ENCODE peak calls at places on chromosomes 13 and 19, in nine cellular contexts. One of them, this sample, is unnamed. For H3K4me1 and H3K27me3, the result is how much of the 10 kb centered on the place peaks cover.

GRCh38 chr13:51838235-51838846 is 6.6 kb downstream of the TMEM272 start:
- DNase-seq in transverse colon: no peak
- DNase-seq in sigmoid colon: no peak
- DNase-seq in effector memory CD4-positive, alpha-beta T cell: no peak
- DNase-seq in hepatocyte: no peak
- DNase-seq in upper lobe of right lung: no peak
- DNase-seq in CD4-positive, CD25-positive, alpha-beta regulatory T cell: no peak
- DNase-seq in spleen: no peak
- DNase-seq in mesendoderm: no peak
- DNase-seq in this sample: no peak

GRCh38 chr13:24511019-24511823 is 1.4 kb downstream of the PARP4 start:
- DNase-seq in transverse colon: peak
- DNase-seq in sigmoid colon: no peak
- DNase-seq in effector memory CD4-positive, alpha-beta T cell: peak
- DNase-seq in hepatocyte: peak
- DNase-seq in upper lobe of right lung: no peak
- DNase-seq in CD4-positive, CD25-positive, alpha-beta regulatory T cell: peak
- DNase-seq in spleen: peak
- DNase-seq in mesendoderm: peak
- DNase-seq in this sample: no peak

GRCh38 chr13:94007072-94007471 is 472.4 kb downstream of the DCT start:
- DNase-seq in transverse colon: no peak
- DNase-seq in sigmoid colon: no peak
- DNase-seq in effector memory CD4-positive, alpha-beta T cell: no peak
- DNase-seq in hepatocyte: no peak
- DNase-seq in upper lobe of right lung: no peak
- DNase-seq in CD4-positive, CD25-positive, alpha-beta regulatory T cell: no peak
- DNase-seq in spleen: no peak
- DNase-seq in mesendoderm: no peak
- DNase-seq in this sample: no peak

GRCh38 chr19:45575216-45575615 is 9.4 kb downstream of the OPA3 start:
- DNase-seq in transverse colon: no peak
- DNase-seq in sigmoid colon: no peak
- DNase-seq in effector memory CD4-positive, alpha-beta T cell: no peak
- DNase-seq in hepatocyte: no peak
- DNase-seq in upper lobe of right lung: no peak
- DNase-seq in CD4-positive, CD25-positive, alpha-beta regulatory T cell: no peak
- DNase-seq in spleen: no peak
- DNase-seq in mesendoderm: no peak
- DNase-seq in this sample: no peak

GRCh38 chr13:65724261-65724660 is 1505.9 kb downstream of the PCDH9 start:
- DNase-seq in transverse colon: no peak
- DNase-seq in sigmoid colon: no peak
- DNase-seq in effector memory CD4-positive, alpha-beta T cell: no peak
- DNase-seq in hepatocyte: no peak
- DNase-seq in upper lobe of right lung: no peak
- DNase-seq in CD4-positive, CD25-positive, alpha-beta regulatory T cell: no peak
- DNase-seq in spleen: no peak
- DNase-seq in mesendoderm: no peak
- DNase-seq in this sample: no peak

GRCh38 chr19:28290963-28291657 is 921.8 kb downstream of the UQCRFS1 start:
- DNase-seq in transverse colon: no peak
- DNase-seq in sigmoid colon: no peak
- DNase-seq in effector memory CD4-positive, alpha-beta T cell: no peak
- DNase-seq in hepatocyte: no peak
- DNase-seq in upper lobe of right lung: no peak
- DNase-seq in CD4-positive, CD25-positive, alpha-beta regulatory T cell: no peak
- DNase-seq in spleen: no peak
- DNase-seq in mesendoderm: peak
- DNase-seq in this sample: no peak

GRCh38 chr13:66364346-66364745 is 865.8 kb downstream of the PCDH9 start:
- DNase-seq in transverse colon: no peak
- DNase-seq in sigmoid colon: no peak
- DNase-seq in effector memory CD4-positive, alpha-beta T cell: no peak
- DNase-seq in hepatocyte: no peak
- DNase-seq in upper lobe of right lung: no peak
- DNase-seq in CD4-positive, CD25-positive, alpha-beta regulatory T cell: no peak
- DNase-seq in spleen: no peak
- DNase-seq in mesendoderm: no peak
- DNase-seq in this sample: no peak

GRCh38 chr19:47095707-47096704 is 17.6 kb downstream of the ZC3H4 start:
- DNase-seq in transverse colon: peak
- DNase-seq in sigmoid colon: no peak
- DNase-seq in effector memory CD4-positive, alpha-beta T cell: no peak
- DNase-seq in hepatocyte: peak
- DNase-seq in upper lobe of right lung: peak
- DNase-seq in CD4-positive, CD25-positive, alpha-beta regulatory T cell: no peak
- DNase-seq in spleen: no peak
- DNase-seq in mesendoderm: no peak
- DNase-seq in this sample: no peak

GRCh38 chr13:78376033-78376432 is 227.3 kb downstream of the POU4F1 start:
- DNase-seq in transverse colon: no peak
- DNase-seq in sigmoid colon: no peak
- DNase-seq in effector memory CD4-positive, alpha-beta T cell: no peak
- DNase-seq in hepatocyte: no peak
- DNase-seq in upper lobe of right lung: no peak
- DNase-seq in CD4-positive, CD25-positive, alpha-beta regulatory T cell: no peak
- DNase-seq in spleen: no peak
- DNase-seq in mesendoderm: no peak
- DNase-seq in this sample: no peak

GRCh38 chr13:79647518-79647917 is 166.6 kb downstream of the NDFIP2 start:
- DNase-seq in transverse colon: no peak
- DNase-seq in sigmoid colon: no peak
- DNase-seq in effector memory CD4-positive, alpha-beta T cell: no peak
- DNase-seq in hepatocyte: peak
- DNase-seq in upper lobe of right lung: no peak
- DNase-seq in CD4-positive, CD25-positive, alpha-beta regulatory T cell: no peak
- DNase-seq in spleen: no peak
- DNase-seq in mesendoderm: no peak
- DNase-seq in this sample: no peak

GRCh38 chr13:72545030-72545719 is 182.3 kb downstream of the MZT1 start:
- DNase-seq in transverse colon: no peak
- DNase-seq in sigmoid colon: no peak
- DNase-seq in effector memory CD4-positive, alpha-beta T cell: no peak
- DNase-seq in hepatocyte: no peak
- DNase-seq in upper lobe of right lung: no peak
- DNase-seq in CD4-positive, CD25-positive, alpha-beta regulatory T cell: no peak
- DNase-seq in spleen: no peak
- DNase-seq in mesendoderm: no peak
- DNase-seq in this sample: no peak

GRCh38 chr13:93559718-93560117 is 333.1 kb downstream of the GPC6 start:
- DNase-seq in transverse colon: no peak
- DNase-seq in sigmoid colon: no peak
- DNase-seq in effector memory CD4-positive, alpha-beta T cell: no peak
- DNase-seq in hepatocyte: no peak
- DNase-seq in upper lobe of right lung: no peak
- DNase-seq in CD4-positive, CD25-positive, alpha-beta regulatory T cell: no peak
- DNase-seq in spleen: no peak
- DNase-seq in mesendoderm: no peak
- DNase-seq in this sample: no peak

GRCh38 chr13:28239374-28239773 is 101.0 kb downstream of the PAN3 start:
- DNase-seq in transverse colon: no peak
- DNase-seq in sigmoid colon: no peak
- DNase-seq in effector memory CD4-positive, alpha-beta T cell: no peak
- DNase-seq in hepatocyte: no peak
- DNase-seq in upper lobe of right lung: no peak
- DNase-seq in CD4-positive, CD25-positive, alpha-beta regulatory T cell: no peak
- DNase-seq in spleen: no peak
- DNase-seq in mesendoderm: no peak
- DNase-seq in this sample: no peak

GRCh38 chr13:78239681-78240080 is 321.1 kb upstream of the EDNRB start:
- DNase-seq in transverse colon: no peak
- DNase-seq in sigmoid colon: no peak
- DNase-seq in effector memory CD4-positive, alpha-beta T cell: no peak
- DNase-seq in hepatocyte: no peak
- DNase-seq in upper lobe of right lung: no peak
- DNase-seq in CD4-positive, CD25-positive, alpha-beta regulatory T cell: no peak
- DNase-seq in spleen: no peak
- DNase-seq in mesendoderm: peak
- DNase-seq in this sample: no peak

GRCh38 chr19:4066176-4066606 is 508 bp downstream of the ZBTB7A start:
- DNase-seq in transverse colon: peak
- DNase-seq in sigmoid colon: peak
- DNase-seq in effector memory CD4-positive, alpha-beta T cell: no peak
- DNase-seq in hepatocyte: no peak
- DNase-seq in upper lobe of right lung: peak
- DNase-seq in CD4-positive, CD25-positive, alpha-beta regulatory T cell: no peak
- DNase-seq in spleen: peak
- DNase-seq in mesendoderm: no peak
- DNase-seq in this sample: peak

GRCh38 chr19:4064551-4065260 is 2.0 kb downstream of the ZBTB7A start:
- DNase-seq in transverse colon: peak
- DNase-seq in sigmoid colon: peak
- DNase-seq in effector memory CD4-positive, alpha-beta T cell: peak
- DNase-seq in hepatocyte: peak
- DNase-seq in upper lobe of right lung: peak
- DNase-seq in CD4-positive, CD25-positive, alpha-beta regulatory T cell: peak
- DNase-seq in spleen: peak
- DNase-seq in mesendoderm: peak
- DNase-seq in this sample: peak

GRCh38 chr19:4064073-4064550 is 2.6 kb downstream of the ZBTB7A start:
- DNase-seq in transverse colon: peak
- DNase-seq in sigmoid colon: peak
- DNase-seq in effector memory CD4-positive, alpha-beta T cell: no peak
- DNase-seq in hepatocyte: peak
- DNase-seq in upper lobe of right lung: no peak
- DNase-seq in CD4-positive, CD25-positive, alpha-beta regulatory T cell: no peak
- DNase-seq in spleen: no peak
- DNase-seq in mesendoderm: no peak
- DNase-seq in this sample: peak

GRCh38 chr19:4066682-4067395 is at the start of gene ZBTB7A:
- DNase-seq in transverse colon: peak
- DNase-seq in sigmoid colon: peak
- DNase-seq in effector memory CD4-positive, alpha-beta T cell: peak
- DNase-seq in hepatocyte: peak
- DNase-seq in upper lobe of right lung: peak
- DNase-seq in CD4-positive, CD25-positive, alpha-beta regulatory T cell: peak
- DNase-seq in spleen: peak
- DNase-seq in mesendoderm: peak
- DNase-seq in this sample: peak

GRCh38 chr19:4065430-4066175 is 1.1 kb downstream of the ZBTB7A start:
- DNase-seq in transverse colon: peak
- DNase-seq in sigmoid colon: peak
- DNase-seq in effector memory CD4-positive, alpha-beta T cell: peak
- DNase-seq in hepatocyte: peak
- DNase-seq in upper lobe of right lung: peak
- DNase-seq in CD4-positive, CD25-positive, alpha-beta regulatory T cell: peak
- DNase-seq in spleen: peak
- DNase-seq in mesendoderm: peak
- DNase-seq in this sample: peak
- H3K4me1 ChIP-seq in transverse colon: under half
- H3K4me1 ChIP-seq in sigmoid colon: under half
- H3K4me1 ChIP-seq in effector memory CD4-positive, alpha-beta T cell: half or more
- H3K4me1 ChIP-seq in hepatocyte: under half
- H3K4me1 ChIP-seq in upper lobe of right lung: half or more
- H3K4me1 ChIP-seq in CD4-positive, CD25-positive, alpha-beta regulatory T cell: half or more
- H3K4me1 ChIP-seq in spleen: half or more
- H3K4me1 ChIP-seq in mesendoderm: under half
- H3K4me1 ChIP-seq in this sample: under half

GRCh38 chr19:30676990-30677679 is 305.0 kb downstream of the ZNF536 start:
- DNase-seq in transverse colon: no peak
- DNase-seq in sigmoid colon: no peak
- DNase-seq in effector memory CD4-positive, alpha-beta T cell: no peak
- DNase-seq in hepatocyte: no peak
- DNase-seq in upper lobe of right lung: no peak
- DNase-seq in CD4-positive, CD25-positive, alpha-beta regulatory T cell: no peak
- DNase-seq in spleen: no peak
- DNase-seq in mesendoderm: no peak
- DNase-seq in this sample: no peak
- H3K27me3 ChIP-seq in transverse colon: under half
- H3K27me3 ChIP-seq in sigmoid colon: under half
- H3K27me3 ChIP-seq in effector memory CD4-positive, alpha-beta T cell: under half
- H3K27me3 ChIP-seq in hepatocyte: under half
- H3K27me3 ChIP-seq in upper lobe of right lung: under half
- H3K27me3 ChIP-seq in CD4-positive, CD25-positive, alpha-beta regulatory T cell: under half
- H3K27me3 ChIP-seq in spleen: under half
- H3K27me3 ChIP-seq in mesendoderm: under half
- H3K27me3 ChIP-seq in this sample: under half

GRCh38 chr19:14375055-14375581 is 6.1 kb upstream of the ADGRE5 start:
- DNase-seq in transverse colon: peak
- DNase-seq in sigmoid colon: peak
- DNase-seq in effector memory CD4-positive, alpha-beta T cell: peak
- DNase-seq in hepatocyte: no peak
- DNase-seq in upper lobe of right lung: peak
- DNase-seq in CD4-positive, CD25-positive, alpha-beta regulatory T cell: peak
- DNase-seq in spleen: peak
- DNase-seq in mesendoderm: no peak
- DNase-seq in this sample: peak

GRCh38 chr19:14370169-14370998 is 10.9 kb upstream of the ADGRE5 start:
- DNase-seq in transverse colon: no peak
- DNase-seq in sigmoid colon: no peak
- DNase-seq in effector memory CD4-positive, alpha-beta T cell: peak
- DNase-seq in hepatocyte: no peak
- DNase-seq in upper lobe of right lung: no peak
- DNase-seq in CD4-positive, CD25-positive, alpha-beta regulatory T cell: peak
- DNase-seq in spleen: peak
- DNase-seq in mesendoderm: no peak
- DNase-seq in this sample: no peak

GRCh38 chr19:14369399-14370168 is 11.7 kb upstream of the ADGRE5 start:
- DNase-seq in transverse colon: peak
- DNase-seq in sigmoid colon: no peak
- DNase-seq in effector memory CD4-positive, alpha-beta T cell: peak
- DNase-seq in hepatocyte: no peak
- DNase-seq in upper lobe of right lung: no peak
- DNase-seq in CD4-positive, CD25-positive, alpha-beta regulatory T cell: peak
- DNase-seq in spleen: no peak
- DNase-seq in mesendoderm: no peak
- DNase-seq in this sample: no peak

GRCh38 chr19:14368011-14368513 is 13.2 kb upstream of the ADGRE5 start:
- DNase-seq in transverse colon: no peak
- DNase-seq in sigmoid colon: no peak
- DNase-seq in effector memory CD4-positive, alpha-beta T cell: no peak
- DNase-seq in hepatocyte: no peak
- DNase-seq in upper lobe of right lung: no peak
- DNase-seq in CD4-positive, CD25-positive, alpha-beta regulatory T cell: peak
- DNase-seq in spleen: no peak
- DNase-seq in mesendoderm: no peak
- DNase-seq in this sample: no peak

GRCh38 chr19:14371321-14371821 is 9.9 kb upstream of the ADGRE5 start:
- DNase-seq in transverse colon: no peak
- DNase-seq in sigmoid colon: no peak
- DNase-seq in effector memory CD4-positive, alpha-beta T cell: no peak
- DNase-seq in hepatocyte: no peak
- DNase-seq in upper lobe of right lung: no peak
- DNase-seq in CD4-positive, CD25-positive, alpha-beta regulatory T cell: no peak
- DNase-seq in spleen: no peak
- DNase-seq in mesendoderm: no peak
- DNase-seq in this sample: no peak
- H3K4me1 ChIP-seq in transverse colon: under half
- H3K4me1 ChIP-seq in sigmoid colon: under half
- H3K4me1 ChIP-seq in effector memory CD4-positive, alpha-beta T cell: half or more
- H3K4me1 ChIP-seq in hepatocyte: under half
- H3K4me1 ChIP-seq in upper lobe of right lung: half or more
- H3K4me1 ChIP-seq in CD4-positive, CD25-positive, alpha-beta regulatory T cell: half or more
- H3K4me1 ChIP-seq in spleen: half or more
- H3K4me1 ChIP-seq in mesendoderm: under half
- H3K4me1 ChIP-seq in this sample: under half

DNA sequence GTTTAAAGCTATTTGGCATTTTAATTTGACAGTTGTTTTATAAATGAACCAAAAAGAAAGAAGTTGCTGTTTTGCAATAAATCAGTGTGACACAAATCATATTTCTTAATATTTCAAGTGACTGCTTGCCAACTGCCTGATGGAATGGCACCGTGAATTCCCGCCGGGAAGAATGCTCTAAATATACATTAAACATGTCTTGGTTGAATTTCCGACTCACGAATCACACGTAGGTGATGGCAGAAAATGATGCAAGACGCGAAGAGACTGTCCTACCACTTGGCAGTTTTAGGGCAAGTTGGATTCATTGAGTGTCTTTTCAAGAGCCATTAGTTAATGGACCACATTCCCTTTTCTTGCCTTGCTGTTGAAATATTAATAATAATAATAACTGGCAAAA is 3.1 kb upstream of the GJB2 start:
- DNase-seq in transverse colon: no peak
- DNase-seq in sigmoid colon: no peak
- DNase-seq in effector memory CD4-positive, alpha-beta T cell: no peak
- DNase-seq in hepatocyte: no peak
- DNase-seq in upper lobe of right lung: no peak
- DNase-seq in CD4-positive, CD25-positive, alpha-beta regulatory T cell: no peak
- DNase-seq in spleen: no peak
- DNase-seq in mesendoderm: no peak
- DNase-seq in this sample: no peak
- H3K27me3 ChIP-seq in transverse colon: half or more
- H3K27me3 ChIP-seq in sigmoid colon: under half
- H3K27me3 ChIP-seq in effector memory CD4-positive, alpha-beta T cell: half or more
- H3K27me3 ChIP-seq in hepatocyte: half or more
- H3K27me3 ChIP-seq in upper lobe of right lung: half or more
- H3K27me3 ChIP-seq in CD4-positive, CD25-positive, alpha-beta regulatory T cell: half or more
- H3K27me3 ChIP-seq in spleen: half or more
- H3K27me3 ChIP-seq in mesendoderm: under half
- H3K27me3 ChIP-seq in this sample: under half